ENCODE peak calls at places on chromosomes 6 and 20, in nine cellular contexts. X is mucosa of descending colon, K is GM23338, A is MM.1S, Q is epithelial cell of esophagus, L is GM20000, W is left ventricle myocardium superior, D is progenitor cell of endocrine pancreas, S is NCI-H1694. T is an unnamed sample.
A peak's percentile ranks its signal among the peaks of the same experiment; 100 is the strongest.

GRCh38 chr6:45327956-45328522 is at the start of gene RUNX2:
- DNase-seq in L (no peak), K (peak; percentile 28), W (no peak), X (no peak), Q (peak; percentile 13), D (no peak), A (no peak), S (no peak), T (no peak)

GRCh38 chr20:63536241-63536977 is 767 bp downstream of the PTK6 start:
- DNase-seq in D (no peak), L (no peak), K (no peak), A (no peak), S (no peak), W (no peak), Q (peak; percentile 42), X (peak; percentile 71), T (peak; percentile 61)

GRCh38 chr6:69019832-69020231 is 384.8 kb downstream of the ADGRB3 start:
- DNase-seq in S (no peak), A (no peak), Q (no peak), X (no peak), D (no peak), K (no peak), W (no peak), L (no peak), T (no peak)

GRCh38 chr6:144094731-144095133 is 641 bp downstream of the SF3B5 start:
- DNase-seq in K (no peak), S (no peak), D (no peak), X (no peak), Q (peak; percentile 2), A (no peak), L (no peak), W (no peak), T (peak; percentile 26)

GRCh38 chr20:56431451-56431850 is 19.4 kb downstream of the CASS4 start:
- DNase-seq in X (no peak), K (no peak), Q (no peak), W (no peak), S (no peak), A (no peak), L (no peak), D (no peak), T (no peak)

GRCh38 chr20:19817017-19817416 is 59.0 kb downstream of the RIN2 start:
- DNase-seq in W (no peak), K (no peak), A (no peak), S (no peak), L (no peak), D (no peak), Q (peak; percentile 98), X (no peak), T (no peak)

GRCh38 chr6:10418862-10419748 is 4.2 kb upstream of the TFAP2A start:
- DNase-seq in W (no peak), A (no peak), D (peak; percentile 55), X (peak; percentile 60), Q (peak; percentile 92), K (peak; percentile 95), L (peak; percentile 69), S (no peak), T (no peak)

GRCh38 chr6:34819571-34820480 is 27.9 kb downstream of the BLTP3A start:
- DNase-seq in S (no peak), K (no peak), W (no peak), A (no peak), L (no peak), Q (no peak), D (no peak), X (no peak), T (no peak)

GRCh38 chr6:33126101-33126714 is 50.4 kb downstream of the HLA-DPB1 start:
- DNase-seq in D (peak; percentile 31), X (no peak), S (no peak), L (peak; percentile 63), W (peak; percentile 87), A (peak; percentile 67), Q (peak; percentile 48), K (peak; percentile 94), T (peak; percentile 39)

T was measured in left colon.